ENCODE peak calls at places on chromosomes 16 and 17, in four cellular contexts. Z is CD4-positive, alpha-beta T cell; A is left ventricle myocardium superior; J is NCI-H460. Q is an unnamed sample.

GRCh38 chr16:67936124-67936875 is at the start of gene PSMB10:
- DNase-seq in Z (no peak), A (peak; percentile 61), J (no peak), Q (peak; percentile 19)

GRCh38 chr16:67104845-67105244 is 4.9 kb upstream of the PHAF1 start:
- DNase-seq in Z (no peak), A (no peak), J (no peak), Q (no peak)

GRCh38 chr16:55453909-55454308 is 25.1 kb upstream of the MMP2 start:
- DNase-seq in Z (no peak), A (no peak), J (no peak), Q (no peak)

GRCh38 chr17:9456265-9456664 is 119.4 kb downstream of the STX8 start:
- DNase-seq in Z (no peak), A (peak; percentile 57), J (no peak), Q (no peak)

GRCh38 chr17:66200685-66201092 is 8.8 kb upstream of the CEP112 start:
- DNase-seq in Z (peak; percentile 30), A (no peak), J (peak; percentile 70), Q (peak; percentile 18)

GRCh38 chr16:57305159-57305811 is 20.8 kb upstream of the PLLP start:
- DNase-seq in Z (no peak), A (no peak), J (no peak), Q (no peak)

GRCh38 chr17:81251943-81252301 is 12.8 kb downstream of the NDUFAF8 start:
- DNase-seq in Z (no peak), A (peak; percentile 33), J (no peak), Q (no peak)

GRCh38 chr16:15829460-15829859 is 27.4 kb downstream of the MYH11 start:
- DNase-seq in Z (no peak), A (peak; percentile 60), J (no peak), Q (no peak)

GRCh38 chr17:80978499-80979497 is 12.8 kb upstream of the CHMP6 start:
- DNase-seq in Z (no peak), A (no peak), J (no peak), Q (no peak)

GRCh38 chr17:28228109-28228840 is 90.7 kb upstream of the TMEM97 start:
- DNase-seq in Z (no peak), A (no peak), J (no peak), Q (no peak)

GRCh38 chr16:14248791-14249190 is 177.7 kb downstream of the MRTFB start:
- DNase-seq in Z (no peak), A (no peak), J (no peak), Q (no peak)

GRCh38 chr16:3140603-3141427 is 6.0 kb downstream of the ZNF213 start:
- DNase-seq in Z (no peak), A (no peak), J (no peak), Q (no peak)

GRCh38 chr16:13919330-13919682 is 648 bp upstream of the ERCC4 start:
- DNase-seq in Z (peak; percentile 1), A (no peak), J (peak; percentile 46), Q (no peak)

GRCh38 chr17:78828470-78829185 is 12.0 kb downstream of the USP36 start:
- DNase-seq in Z (peak; percentile 16), A (no peak), J (peak; percentile 33), Q (no peak)

GRCh38 chr16:58678269-58678668 is 6.3 kb downstream of the SLC38A7 start:
- DNase-seq in Z (no peak), A (no peak), J (no peak), Q (no peak)

GRCh38 chr16:11968577-11968976 is 3.6 kb downstream of the TNFRSF17 start:
- DNase-seq in Z (no peak), A (no peak), J (no peak), Q (no peak)

GRCh38 chr16:19717319-19717718 is 708 bp downstream of the KNOP1 start:
- DNase-seq in Z (no peak), A (no peak), J (no peak), Q (no peak)

GRCh38 chr17:42180922-42181850 is at the start of gene KCNH4:
- DNase-seq in Z (peak; percentile 76), A (peak; percentile 87), J (peak; percentile 29), Q (peak; percentile 80)

GRCh38 chr17:43905985-43906852 is 1.1 kb downstream of the MPP2 start:
- DNase-seq in Z (peak; percentile 33), A (peak; percentile 83), J (no peak), Q (no peak)

GRCh38 chr17:61806081-61806828 is 57.1 kb downstream of the BRIP1 start:
- DNase-seq in Z (no peak), A (no peak), J (no peak), Q (no peak)

GRCh38 chr17:2386400-2387085 is 14.3 kb downstream of the MNT start:
- DNase-seq in Z (no peak), A (no peak), J (no peak), Q (no peak)

GRCh38 chr16:11599579-11599978 is 12.9 kb upstream of the LITAF start:
- DNase-seq in Z (no peak), A (no peak), J (no peak), Q (no peak)

GRCh38 chr17:77909236-77909635 is 49.3 kb upstream of the TNRC6C start:
- DNase-seq in Z (no peak), A (peak; percentile 67), J (no peak), Q (no peak)

GRCh38 chr16:1870365-1871082 is 1.4 kb downstream of the MEIOB start:
- DNase-seq in Z (no peak), A (no peak), J (peak; percentile 84), Q (no peak)

GRCh38 chr17:32878211-32878610 is 1.3 kb upstream of the MYO1D start:
- DNase-seq in Z (no peak), A (peak; percentile 27), J (no peak), Q (no peak)

GRCh38 chr17:49061524-49061943 is 64.3 kb downstream of the IGF2BP1 start:
- DNase-seq in Z (no peak), A (no peak), J (no peak), Q (no peak)

GRCh38 chr17:17520599-17521232 is 24.5 kb upstream of the RASD1 start:
- DNase-seq in Z (no peak), A (peak; percentile 22), J (no peak), Q (no peak)

GRCh38 chr16:86604436-86605220 is 26.3 kb downstream of the FOXL1 start:
- DNase-seq in Z (peak; percentile 13), A (no peak), J (no peak), Q (no peak)

GRCh38 chr17:44105483-44105882 is 18.0 kb downstream of the HDAC5 start:
- DNase-seq in Z (no peak), A (no peak), J (no peak), Q (no peak)

GRCh38 chr17:64334851-64335250 is 55.8 kb downstream of the PECAM1 start:
- DNase-seq in Z (no peak), A (no peak), J (no peak), Q (no peak)

GRCh38 chr17:67359960-67360817 is 6.2 kb downstream of the PSMD12 start:
- DNase-seq in Z (no peak), A (no peak), J (no peak), Q (no peak)

GRCh38 chr16:2056077-2056476 is 8.3 kb downstream of the TSC2 start:
- DNase-seq in Z (no peak), A (no peak), J (peak; percentile 14), Q (no peak)

GRCh38 chr17:39740357-39741111 is 2.8 kb downstream of the GRB7 start:
- DNase-seq in Z (no peak), A (peak; percentile 18), J (no peak), Q (no peak)

GRCh38 chr17:44216173-44216572 is 3.3 kb downstream of the UBTF start:
- DNase-seq in Z (peak; percentile 41), A (no peak), J (no peak), Q (no peak)